ENCODE peak calls at places on chromosomes 5 and 9, in nine cellular contexts. J is stomach, Y is breast epithelium, B is HCT116, Q is K562, X is GM12878, G is HepG2, T is GM12892, D is spleen. C is an unnamed sample.

GRCh38 chr5:157592594-157592993 is 17.0 kb upstream of the ADAM19 start:
- DNase-seq in J (no peak), Y (no peak), B (no peak), Q (no peak), X (no peak), G (no peak), T (no peak), D (no peak), C (no peak)

GRCh38 chr9:70420267-70421019 is 6.0 kb upstream of the KLF9 start:
- DNase-seq in J (peak), Y (peak), B (peak), Q (peak), X (no peak), G (peak), T (peak), D (peak), C (no peak)

GRCh38 chr5:5219541-5219940 is 79.4 kb downstream of the ADAMTS16 start:
- DNase-seq in J (no peak), Y (no peak), B (no peak), Q (no peak), X (no peak), G (no peak), T (no peak), D (no peak), C (no peak)

GRCh38 chr5:158140120-158140778 is 281.3 kb upstream of the CLINT1 start:
- DNase-seq in J (no peak), Y (no peak), B (no peak), Q (no peak), X (no peak), G (no peak), T (no peak), D (no peak), C (no peak)

GRCh38 chr5:89338935-89339334 is 456.0 kb upstream of the MEF2C start:
- DNase-seq in J (no peak), Y (no peak), B (no peak), Q (no peak), X (no peak), G (no peak), T (no peak), D (no peak), C (no peak)

GRCh38 chr5:10354048-10354872 is 765 bp downstream of the MARCHF6 start:
- DNase-seq in J (peak), Y (no peak), B (no peak), Q (peak), X (no peak), G (peak), T (no peak), D (no peak), C (no peak)

GRCh38 chr5:117568622-117569021 is 994.0 kb upstream of the SEMA6A start:
- DNase-seq in J (no peak), Y (no peak), B (no peak), Q (no peak), X (no peak), G (no peak), T (no peak), D (no peak), C (no peak)

GRCh38 chr9:136058801-136059302 is 36.2 kb downstream of the NACC2 start:
- DNase-seq in J (no peak), Y (no peak), B (no peak), Q (no peak), X (no peak), G (no peak), T (peak), D (no peak), C (no peak)

GRCh38 chr5:153147891-153148623 is 342.4 kb upstream of the GRIA1 start:
- DNase-seq in J (no peak), Y (no peak), B (no peak), Q (no peak), X (no peak), G (peak), T (peak), D (no peak), C (no peak)

GRCh38 chr5:82388186-82388585 is 110.0 kb upstream of the RPS23 start:
- DNase-seq in J (no peak), Y (no peak), B (no peak), Q (no peak), X (no peak), G (no peak), T (no peak), D (no peak), C (no peak)

GRCh38 chr9:40884072-40884901 is 244.2 kb downstream of the FOXD4L6 start:
- DNase-seq in J (no peak), Y (no peak), B (no peak), Q (peak), X (no peak), G (no peak), T (no peak), D (peak), C (no peak)

GRCh38 chr5:81140942-81141341 is 92.2 kb upstream of the CKMT2 start:
- DNase-seq in J (no peak), Y (no peak), B (no peak), Q (no peak), X (no peak), G (no peak), T (no peak), D (no peak), C (no peak)

GRCh38 chr9:125906144-125906543 is 159.0 kb downstream of the PBX3 start:
- DNase-seq in J (no peak), Y (no peak), B (no peak), Q (no peak), X (no peak), G (no peak), T (no peak), D (no peak), C (no peak)

GRCh38 chr9:130860458-130861316 is 25.6 kb downstream of the ABL1 start:
- DNase-seq in J (peak), Y (no peak), B (peak), Q (peak), X (no peak), G (no peak), T (no peak), D (peak), C (no peak)

GRCh38 chr9:114754574-114754973 is 51.3 kb downstream of the TNFSF15 start:
- DNase-seq in J (no peak), Y (no peak), B (no peak), Q (no peak), X (no peak), G (no peak), T (no peak), D (peak), C (no peak)

GRCh38 chr5:138927979-138928378 is 52.8 kb upstream of the LRRTM2 start:
- DNase-seq in J (peak), Y (no peak), B (no peak), Q (no peak), X (no peak), G (peak), T (no peak), D (peak), C (no peak)

GRCh38 chr9:95125652-95126051 is 191.9 kb downstream of the FANCC start:
- DNase-seq in J (no peak), Y (no peak), B (no peak), Q (no peak), X (no peak), G (no peak), T (no peak), D (no peak), C (no peak)
- TF ChIP-seq POLR2AphosphoS5 in J (no peak), Y (no peak), B (no peak), Q (no peak), X (no peak), G (no peak), T (no peak), D (no peak), C (no peak)

DNA sequence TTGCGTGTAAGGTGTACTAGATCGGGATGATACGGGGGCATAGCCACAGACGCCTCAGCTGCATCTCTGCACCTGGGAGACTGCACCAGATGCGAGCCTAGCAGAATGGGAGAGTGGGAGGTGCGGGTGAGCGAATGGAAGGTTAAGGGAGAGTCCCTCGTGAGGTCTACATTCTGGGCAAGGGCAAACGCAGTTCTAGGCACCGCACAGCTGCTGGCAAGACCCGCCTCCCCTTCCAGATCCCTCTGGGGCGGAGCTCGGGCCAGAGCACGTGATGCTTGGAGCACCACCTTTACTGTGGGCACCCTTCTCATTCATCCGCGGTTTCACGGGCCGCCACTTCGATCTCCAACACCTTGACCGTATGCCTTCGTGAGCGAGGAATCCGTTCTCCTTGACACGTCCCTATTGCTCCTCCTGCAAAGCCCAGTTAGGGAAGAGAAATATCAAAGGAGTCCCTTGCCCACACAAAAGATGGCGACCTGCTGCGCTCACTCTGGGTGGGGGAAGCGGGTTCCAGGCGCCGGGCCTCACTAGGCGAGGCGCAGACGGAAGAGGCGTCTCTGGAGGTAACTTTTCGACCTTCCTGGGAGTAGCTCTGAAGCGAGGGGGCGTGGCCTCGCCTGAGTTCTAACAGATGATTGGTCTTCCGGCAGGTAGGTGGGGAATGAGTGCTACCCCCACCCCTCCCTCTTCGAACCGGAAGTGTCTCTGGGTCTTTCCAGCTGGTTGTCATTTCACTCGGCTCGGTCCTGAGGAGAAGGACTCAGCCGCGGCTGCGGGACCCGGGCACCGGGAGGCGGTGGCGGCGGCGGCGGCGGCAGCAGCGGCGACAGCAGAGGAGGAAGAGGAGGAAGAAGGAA is at the start of gene CPEB4:
- DNase-seq in J (peak), Y (peak), B (peak), Q (peak), X (peak), G (peak), T (peak), D (peak), C (peak)
- TF ChIP-seq POLR2A in J (no peak), Y (peak), B (no peak), Q (peak), X (peak), G (peak), T (peak), D (peak), C (peak)

GRCh38 chr9:122159026-122159924 is at the start of the genes MORN5 and NDUFA8:
- DNase-seq in J (peak), Y (peak), B (peak), Q (peak), X (peak), G (peak), T (peak), D (peak), C (peak)
- TF ChIP-seq POLR2AphosphoS5 in J (peak), Y (no peak), B (peak), Q (peak), X (peak), G (peak), T (peak), D (peak), C (peak)

GRCh38 chr9:121298689-121299112 is 30.7 kb downstream of the GSN start:
- DNase-seq in J (no peak), Y (no peak), B (no peak), Q (no peak), X (no peak), G (peak), T (no peak), D (no peak), C (no peak)
- TF ChIP-seq POLR2A in J (no peak), Y (no peak), B (no peak), Q (no peak), X (no peak), G (no peak), T (no peak), D (no peak), C (no peak)

DNA sequence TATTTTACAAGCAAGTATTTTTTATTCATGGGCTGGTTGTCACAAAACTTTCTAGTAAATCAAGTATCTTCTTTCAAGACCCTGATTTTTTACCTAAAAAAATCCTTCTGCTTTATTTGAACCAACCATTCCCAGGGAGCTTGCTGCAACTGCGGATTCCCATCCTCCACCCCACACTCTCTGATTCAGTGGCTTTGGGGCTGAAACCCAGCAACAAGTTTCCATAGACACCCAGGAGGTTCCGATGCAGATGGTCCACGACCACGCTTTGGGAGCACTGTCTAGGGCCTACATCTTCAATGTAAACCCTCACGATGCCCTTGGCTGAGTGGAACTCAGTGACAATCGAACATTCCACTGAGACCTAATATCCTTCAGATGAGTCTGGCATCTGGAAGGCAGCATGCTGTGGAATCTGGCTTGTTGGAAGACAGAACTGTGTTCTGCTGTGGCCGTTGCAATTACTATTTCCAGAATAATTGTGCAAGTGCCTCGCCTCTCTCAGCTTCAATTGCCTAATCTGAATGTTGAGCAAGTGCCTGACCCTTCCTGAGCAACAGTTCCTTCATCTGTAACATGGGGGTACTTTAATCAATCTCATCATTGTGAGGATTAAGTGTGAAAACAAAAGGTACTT is 105.1 kb downstream of the INSYN2B start:
- DNase-seq in J (no peak), Y (no peak), B (no peak), Q (no peak), X (no peak), G (no peak), T (no peak), D (no peak), C (no peak)
- TF ChIP-seq POLR2AphosphoS5 in J (no peak), Y (peak), B (no peak), Q (no peak), X (no peak), G (no peak), T (no peak), D (peak), C (no peak)

DNA sequence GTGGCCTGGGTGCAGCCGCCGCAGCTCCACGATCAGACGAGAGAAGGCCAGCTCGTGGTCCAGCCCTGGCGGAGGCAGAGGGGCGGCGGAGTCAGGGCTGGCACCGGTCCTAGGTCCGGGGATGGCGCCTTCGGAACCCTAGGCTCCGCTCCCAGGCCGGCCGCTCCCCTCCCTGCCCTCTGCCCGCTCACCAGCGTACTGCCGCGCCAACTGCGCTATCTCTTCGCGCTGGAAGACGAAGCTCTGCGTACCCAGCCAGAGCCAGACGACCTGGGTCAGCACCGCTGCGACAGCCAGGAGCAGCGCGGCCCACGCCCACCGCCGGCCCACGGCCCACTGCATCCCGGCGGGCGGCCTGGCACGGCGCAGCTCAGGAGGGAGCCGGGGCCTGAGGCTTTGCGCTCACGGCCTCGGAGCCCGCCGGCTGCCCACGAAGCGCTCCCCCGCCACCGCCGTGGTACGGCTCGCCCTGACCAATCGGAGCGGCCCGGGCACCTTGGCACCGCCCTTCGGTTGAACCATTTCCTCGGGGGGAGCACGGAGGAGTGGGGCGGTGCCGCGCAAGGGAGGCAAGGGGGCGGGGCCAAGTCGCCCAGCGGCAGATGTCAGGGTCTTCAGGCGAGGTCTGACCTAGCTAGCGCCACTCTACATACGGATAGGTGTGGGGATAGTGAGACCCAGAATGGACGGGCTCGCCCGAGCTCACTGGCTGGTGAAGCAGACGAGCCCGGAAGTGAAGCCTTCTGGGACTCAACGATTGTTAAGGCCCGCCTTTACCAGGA is at the start of gene SIGMAR1:
- DNase-seq in J (peak), Y (peak), B (peak), Q (peak), X (peak), G (peak), T (peak), D (peak), C (peak)
- TF ChIP-seq POLR2A in J (no peak), Y (peak), B (peak), Q (peak), X (peak), G (no peak), T (peak), D (peak), C (peak)

GRCh38 chr5:141805874-141806273 is 72.3 kb downstream of the PCDH1 start:
- DNase-seq in J (no peak), Y (no peak), B (no peak), Q (no peak), X (no peak), G (no peak), T (no peak), D (peak), C (no peak)

GRCh38 chr5:141795421-141795820 is 82.8 kb downstream of the PCDH1 start:
- DNase-seq in J (no peak), Y (no peak), B (no peak), Q (no peak), X (no peak), G (no peak), T (no peak), D (no peak), C (no peak)

GRCh38 chr5:141806626-141807025 is 71.6 kb downstream of the PCDH1 start:
- DNase-seq in J (no peak), Y (no peak), B (no peak), Q (no peak), X (no peak), G (no peak), T (no peak), D (peak), C (no peak)

GRCh38 chr5:141799507-141800167 is 78.6 kb downstream of the PCDH1 start:
- DNase-seq in J (no peak), Y (no peak), B (no peak), Q (no peak), X (no peak), G (no peak), T (no peak), D (no peak), C (no peak)

DNA sequence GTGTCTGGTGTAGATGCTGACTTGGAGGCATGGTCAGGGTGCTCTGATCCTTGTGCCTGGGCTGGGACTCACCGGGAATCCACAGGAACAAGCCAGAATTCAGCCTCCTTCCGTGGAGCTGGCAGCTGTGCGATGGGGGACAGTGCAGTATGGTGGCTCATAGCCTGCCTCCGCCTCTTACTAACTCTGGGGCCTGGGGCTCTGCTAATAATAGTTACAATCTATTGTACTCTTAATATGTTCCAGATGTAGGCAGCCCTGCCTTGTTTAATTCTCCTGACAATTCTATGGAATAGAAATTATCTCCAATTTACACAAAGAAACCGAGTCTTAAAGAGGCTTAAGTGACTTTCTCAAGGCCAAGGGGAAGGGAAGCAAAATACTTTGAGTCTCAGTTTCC is 77.6 kb downstream of the PCDH1 start:
- DNase-seq in J (no peak), Y (no peak), B (no peak), Q (no peak), X (no peak), G (no peak), T (no peak), D (peak), C (no peak)
- TF ChIP-seq POLR2AphosphoS5 in J (no peak), Y (no peak), B (no peak), Q (no peak), X (no peak), G (no peak), T (no peak), D (no peak), C (no peak)

GRCh38 chr9:81626511-81626910 is 62.8 kb downstream of the TLE1 start:
- DNase-seq in J (no peak), Y (no peak), B (peak), Q (no peak), X (no peak), G (peak), T (no peak), D (no peak), C (no peak)
- TF ChIP-seq POLR2A in J (no peak), Y (no peak), B (no peak), Q (no peak), X (no peak), G (no peak), T (no peak), D (no peak), C (no peak)

C was measured in GM12891.